ENCODE peak calls at places on chromosome X, in four cellular contexts. B is AG09309, Y is spleen, N is mammary epithelial cell. E is an unnamed sample.

GRCh38 chrX:17743913-17744312 is 6.6 kb downstream of the SCML1 start:
- DNase-seq in N (peak), B (no peak), Y (no peak), E (no peak)

GRCh38 chrX:122004127-122004526 is 956.7 kb downstream of the GLUD2 start:
- DNase-seq in B (no peak), Y (no peak), N (no peak), E (no peak)

GRCh38 chrX:39984191-39984956 is 113.4 kb downstream of the BCOR start:
- DNase-seq in N (peak), B (no peak), Y (no peak), E (peak)

GRCh38 chrX:154541896-154542722 is 4.5 kb downstream of the G6PD start:
- DNase-seq in N (peak), B (peak), Y (peak), E (peak)

GRCh38 chrX:132463411-132463810 is 25.4 kb downstream of the MBNL3 start:
- DNase-seq in B (no peak), Y (no peak), N (no peak), E (no peak)

GRCh38 chrX:136291824-136292223 is 8.9 kb upstream of the ADGRG4 start:
- DNase-seq in B (no peak), N (peak), Y (no peak), E (no peak)

GRCh38 chrX:63050225-63050624 is 300.9 kb downstream of the SPIN4 start:
- DNase-seq in N (no peak), B (no peak), Y (no peak), E (no peak)

GRCh38 chrX:6002056-6002455 is 226.6 kb downstream of the NLGN4X start:
- DNase-seq in Y (no peak), N (no peak), B (no peak), E (no peak)

GRCh38 chrX:34404386-34405070 is 252.6 kb downstream of the TMEM47 start:
- DNase-seq in N (no peak), Y (no peak), B (no peak), E (no peak)

GRCh38 chrX:110322603-110323002 is 4.7 kb upstream of the AMMECR1 start:
- DNase-seq in Y (no peak), B (no peak), N (no peak), E (no peak)

GRCh38 chrX:155767101-155767878 is 113.9 kb upstream of the VAMP7 start:
- DNase-seq in N (peak), Y (no peak), B (peak), E (peak)

GRCh38 chrX:154378059-154378798 is 866 bp upstream of the EMD start:
- DNase-seq in N (no peak), B (no peak), Y (peak), E (no peak)

GRCh38 chrX:18649498-18649951 is 22.4 kb downstream of the RS1 start:
- DNase-seq in Y (no peak), B (no peak), N (no peak), E (no peak)

GRCh38 chrX:154036513-154036912 is 16.8 kb upstream of the IRAK1 start:
- DNase-seq in B (no peak), Y (no peak), N (no peak), E (no peak)

GRCh38 chrX:78321809-78322208 is 5.6 kb downstream of the CYSLTR1 start:
- DNase-seq in N (no peak), Y (peak), B (no peak), E (no peak)

GRCh38 chrX:55488559-55489314 is 911 bp downstream of the USP51 start:
- DNase-seq in N (no peak), B (no peak), Y (peak), E (no peak)

GRCh38 chrX:22698151-22698550 is 301.6 kb upstream of the DDX53 start:
- DNase-seq in Y (no peak), N (no peak), B (no peak), E (no peak)

GRCh38 chrX:29233592-29234179 is 646.4 kb downstream of the IL1RAPL1 start:
- DNase-seq in B (no peak), N (no peak), Y (no peak), E (no peak)
- TF ChIP-seq CTCF in B (no peak), N (no peak), Y (no peak), E (no peak)

DNA sequence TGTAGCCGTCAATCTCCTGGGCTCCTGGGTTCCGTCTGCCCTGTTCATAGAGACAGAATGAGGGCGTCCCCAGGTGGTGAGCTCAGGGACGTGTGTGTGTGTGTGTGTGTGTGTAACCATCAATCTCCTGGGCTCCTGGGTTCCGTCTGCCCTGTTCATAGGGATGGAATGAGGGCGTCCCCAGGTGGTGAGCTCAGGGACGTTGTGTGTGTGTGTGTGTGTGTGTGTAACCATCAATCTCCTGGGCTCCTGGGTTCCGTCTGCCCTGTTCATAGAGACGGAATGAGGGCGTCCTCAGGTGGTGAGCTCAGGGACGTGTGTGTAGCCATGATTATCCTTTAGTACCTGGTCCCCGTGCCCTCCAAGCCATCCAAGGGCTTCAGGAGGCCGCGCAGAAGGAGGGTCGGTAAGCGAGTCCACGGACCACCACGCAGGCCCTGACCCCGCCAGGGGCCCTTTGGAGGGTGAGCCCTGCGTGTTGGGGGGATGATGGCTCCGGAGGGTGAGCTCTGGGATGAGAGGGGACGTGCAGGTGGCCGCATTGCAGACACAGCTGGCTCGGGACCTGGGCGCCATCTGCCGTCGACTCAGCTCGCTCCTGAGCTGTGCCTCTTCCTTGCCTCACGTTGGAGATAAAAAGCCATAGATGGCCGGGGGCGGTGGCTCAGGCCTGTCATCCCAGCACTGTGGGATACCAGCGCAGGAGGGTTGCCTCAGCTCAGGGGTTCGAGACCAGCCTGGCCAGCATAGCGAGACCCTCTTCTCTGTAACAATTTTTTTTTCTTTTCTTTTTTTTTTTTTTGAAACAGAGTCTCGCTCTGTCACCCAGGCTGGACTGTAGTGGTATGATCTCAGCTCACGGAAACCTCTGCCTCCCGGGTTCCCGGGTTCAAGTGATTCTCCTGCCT is 5.4 kb upstream of the GTPBP6 start:
- DNase-seq in N (peak), Y (peak), B (no peak), E (peak)
- TF ChIP-seq CTCF in N (peak), Y (peak), B (peak), E (no peak)

GRCh38 chrX:114165537-114165936 is 418.3 kb upstream of the HTR2C start:
- DNase-seq in Y (no peak), B (no peak), N (no peak), E (no peak)

GRCh38 chrX:114166601-114167000 is 417.3 kb upstream of the HTR2C start:
- DNase-seq in Y (no peak), B (no peak), N (no peak), E (no peak)

GRCh38 chrX:114162068-114162735 is 421.7 kb upstream of the HTR2C start:
- DNase-seq in Y (no peak), N (no peak), B (no peak), E (no peak)
- TF ChIP-seq CTCF in Y (no peak), N (no peak), B (no peak), E (no peak)

GRCh38 chrX:115988825-115989224 is 181.7 kb upstream of the AGTR2 start:
- DNase-seq in N (no peak), Y (no peak), B (no peak), E (no peak)
- TF ChIP-seq CTCF in N (no peak), Y (no peak), B (peak), E (no peak)

GRCh38 chrX:24150051-24150790 is 692 bp downstream of the ZFX start:
- DNase-seq in B (peak), Y (peak), N (peak), E (peak)
- TF ChIP-seq CTCF in B (peak), Y (peak), N (peak), E (peak)

GRCh38 chrX:129961180-129962083 is 21.0 kb upstream of the BCORL1 start:
- DNase-seq in B (no peak), N (peak), Y (peak), E (no peak)
- TF ChIP-seq CTCF in B (no peak), N (no peak), Y (no peak), E (no peak)

GRCh38 chrX:102867254-102867653 is 69.8 kb upstream of the RAB40AL start:
- DNase-seq in Y (no peak), B (no peak), N (peak), E (no peak)

GRCh38 chrX:102858826-102859627 is 78.0 kb upstream of the RAB40AL start:
- DNase-seq in N (no peak), Y (no peak), B (no peak), E (no peak)

GRCh38 chrX:102860235-102860634 is 76.8 kb upstream of the RAB40AL start:
- DNase-seq in Y (no peak), B (no peak), N (no peak), E (no peak)

DNA sequence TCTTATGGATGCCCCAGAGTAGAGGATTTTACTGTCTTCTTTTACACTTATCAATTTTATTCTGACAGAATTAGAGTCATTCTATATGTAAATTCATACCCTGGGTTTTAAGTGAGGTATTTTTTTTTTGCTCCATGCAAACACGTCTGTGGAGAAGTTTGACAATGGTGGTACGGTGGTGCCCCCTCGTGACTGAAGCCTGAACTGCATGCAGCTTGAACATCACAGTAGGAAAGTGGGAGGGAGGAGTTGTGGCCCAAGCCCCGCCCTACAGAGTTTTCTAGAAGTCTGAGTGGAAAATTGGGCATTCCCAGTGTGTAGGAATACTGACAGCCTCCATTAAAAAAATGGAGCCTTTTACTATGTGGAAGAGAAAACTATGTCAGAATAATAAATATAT is 73.3 kb upstream of the RAB40AL start:
- DNase-seq in N (peak), Y (peak), B (peak), E (peak)
- TF ChIP-seq CTCF in N (peak), Y (peak), B (peak), E (peak)

E was measured in astrocyte of the cerebellum.